ENCODE peak calls at places on chromosomes 5 and 9, in four cellular contexts. O is tibial artery, V is lower leg skin, C is A549. R is an unnamed sample.

GRCh38 chr5:179407191-179408175 is 62.2 kb upstream of the ADAMTS2 start:
- DNase-seq in C (no peak), V (no peak), O (no peak), R (peak; percentile 79)

GRCh38 chr5:121870489-121870888 is 18.8 kb downstream of the FTMT start:
- DNase-seq in O (no peak), C (no peak), V (no peak), R (no peak)

GRCh38 chr5:157597277-157597676 is 21.7 kb upstream of the ADAM19 start:
- DNase-seq in O (no peak), V (no peak), C (no peak), R (no peak)

GRCh38 chr9:89880721-89881120 is 275.9 kb downstream of the GADD45G start:
- DNase-seq in O (peak; percentile 23), C (no peak), V (peak; percentile 13), R (peak; percentile 54)

GRCh38 chr9:114652776-114653555 is 4.6 kb downstream of the TEX53 start:
- DNase-seq in C (no peak), V (no peak), O (no peak), R (peak; percentile 6)

GRCh38 chr5:149128023-149128875 is 13.0 kb upstream of the ABLIM3 start:
- DNase-seq in V (no peak), O (no peak), C (peak; percentile 76), R (no peak)

GRCh38 chr5:124474821-124475220 is 271.6 kb downstream of the ZNF608 start:
- DNase-seq in V (no peak), C (no peak), O (no peak), R (no peak)

GRCh38 chr5:77774981-77775772 is 962 bp downstream of the TBCA start:
- DNase-seq in V (no peak), C (no peak), O (no peak), R (no peak)

GRCh38 chr9:9792144-9792857 is 820.5 kb downstream of the PTPRD start:
- DNase-seq in O (no peak), V (no peak), C (no peak), R (no peak)

GRCh38 chr5:141515946-141516647 is 27.2 kb downstream of the PCDHGC5 start:
- DNase-seq in V (no peak), O (no peak), C (no peak), R (no peak)

GRCh38 chr5:127313847-127314473 is 23.4 kb downstream of the MEGF10 start:
- DNase-seq in O (no peak), V (peak; percentile 48), C (peak; percentile 60), R (no peak)

GRCh38 chr5:84438456-84438855 is 53.8 kb upstream of the EDIL3 start:
- DNase-seq in C (no peak), O (no peak), V (no peak), R (no peak)

GRCh38 chr9:469672-470040 is 255.0 kb downstream of the DOCK8 start:
- DNase-seq in C (no peak), V (peak; percentile 35), O (no peak), R (no peak)

GRCh38 chr5:176360894-176361436 is 599 bp downstream of the KIAA1191 start:
- DNase-seq in O (no peak), C (peak; percentile 14), V (no peak), R (no peak)

DNA sequence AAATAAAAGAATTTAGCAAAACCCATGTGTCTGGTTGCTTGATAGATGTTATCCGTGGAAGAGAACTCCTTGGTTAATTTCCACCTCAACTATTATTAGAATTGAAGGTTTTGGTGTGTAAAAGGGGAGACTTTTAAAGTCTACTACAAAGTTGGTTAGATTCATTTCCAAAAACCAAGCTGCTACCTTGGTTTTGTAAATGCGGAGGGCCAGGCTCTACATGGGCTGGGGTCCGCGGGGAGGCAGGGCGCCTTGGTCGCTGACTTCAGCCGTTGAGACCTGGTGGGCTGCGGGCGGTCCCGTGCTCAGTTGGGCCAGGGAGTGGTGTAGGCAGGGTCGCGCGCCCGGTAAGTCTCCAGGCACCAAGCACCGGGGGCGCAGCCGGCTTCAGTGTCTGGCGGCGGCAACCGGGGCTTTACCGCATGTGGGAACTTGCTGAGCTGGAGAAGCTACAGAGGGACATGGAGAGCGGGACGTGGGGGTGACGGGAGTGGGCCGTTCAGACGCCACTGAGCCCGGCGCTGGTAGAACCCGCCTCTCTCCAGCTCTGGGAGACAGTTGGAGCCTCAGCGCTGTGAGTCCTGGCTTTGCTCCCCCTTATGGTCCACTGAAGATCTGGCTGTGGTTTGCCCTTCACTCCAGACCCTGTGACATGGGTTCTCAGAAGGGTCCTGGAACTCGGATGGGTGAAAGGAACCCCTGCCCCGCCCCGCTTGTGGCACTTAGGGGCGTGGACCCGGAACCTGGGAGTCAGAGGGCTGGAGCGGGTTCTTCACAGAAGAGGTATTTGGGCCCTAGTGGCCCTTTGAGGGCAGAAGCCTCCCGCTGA is 11.8 kb downstream of the NR2F1 start:
- DNase-seq in O (no peak), V (no peak), C (no peak), R (no peak)
- TF ChIP-seq CTCF in O (no peak), V (no peak), C (no peak), R (peak; percentile 15)

GRCh38 chr9:118522093-118523028 is 818.2 kb downstream of the TLR4 start:
- DNase-seq in V (no peak), C (peak; percentile 20), O (no peak), R (no peak)
- TF ChIP-seq CTCF in V (no peak), C (peak; percentile 50), O (peak; percentile 60), R (peak; percentile 88)

GRCh38 chr9:36136277-36136893 is at the start of gene GLIPR2:
- DNase-seq in C (peak; percentile 77), O (peak; percentile 92), V (no peak), R (no peak)
- TF ChIP-seq CTCF in C (no peak), O (peak; percentile 25), V (no peak), R (peak; percentile 45)

GRCh38 chr9:72333758-72334157 is 31.2 kb downstream of the ZFAND5 start:
- DNase-seq in V (no peak), O (no peak), C (no peak), R (no peak)
- TF ChIP-seq CTCF in V (no peak), O (no peak), C (peak; percentile 9), R (no peak)

DNA sequence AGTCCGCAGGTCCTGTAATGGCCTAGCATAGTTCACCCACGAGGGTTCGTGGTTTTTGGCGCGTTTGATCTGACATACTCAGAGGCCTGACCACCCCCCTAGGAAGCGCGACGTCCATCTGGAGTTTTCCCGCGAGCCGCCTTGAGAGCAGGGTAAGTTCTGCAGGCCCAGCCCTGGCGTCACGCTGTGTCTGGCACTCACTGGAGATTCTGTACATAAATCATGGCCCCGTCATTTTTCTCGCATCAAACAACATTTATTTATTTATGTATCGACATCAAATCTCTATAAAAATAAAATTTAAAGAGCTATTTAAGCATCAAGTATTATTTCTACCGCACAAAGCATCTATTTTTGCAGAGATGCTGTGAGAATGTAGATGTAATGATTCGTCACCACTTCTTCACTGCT is 446 bp upstream of the TRIM41 start:
- DNase-seq in O (no peak), V (no peak), C (no peak), R (no peak)
- TF ChIP-seq CTCF in O (peak; percentile 29), V (no peak), C (no peak), R (no peak)

R was measured in osteocyte.